ENCODE peak calls at places on chromosome 6, in six cellular contexts. One of them, this sample, is unnamed.

GRCh38 chr6:15818491-15818890 is 155.7 kb upstream of the DTNBP1 start:
- DNase-seq in heart left ventricle: no peak
- DNase-seq in Panc1: no peak
- DNase-seq in OCI-LY7: no peak
- DNase-seq in astrocyte of the spinal cord: no peak
- DNase-seq in cardiac muscle cell: no peak
- DNase-seq in this sample: no peak

GRCh38 chr6:68729377-68729903 is 94.4 kb downstream of the ADGRB3 start:
- DNase-seq in heart left ventricle: no peak
- DNase-seq in cardiac muscle cell: no peak
- DNase-seq in OCI-LY7: no peak
- DNase-seq in astrocyte of the spinal cord: no peak
- DNase-seq in Panc1: no peak
- DNase-seq in this sample: no peak

GRCh38 chr6:169906741-169907418 is 155.5 kb downstream of the ERMARD start:
- DNase-seq in OCI-LY7: no peak
- DNase-seq in heart left ventricle: no peak
- DNase-seq in astrocyte of the spinal cord: no peak
- DNase-seq in cardiac muscle cell: no peak
- DNase-seq in Panc1: no peak
- DNase-seq in this sample: no peak

GRCh38 chr6:128443553-128443952 is 76.8 kb downstream of the PTPRK start:
- DNase-seq in OCI-LY7: no peak
- DNase-seq in cardiac muscle cell: peak; percentile 6
- DNase-seq in Panc1: no peak
- DNase-seq in heart left ventricle: no peak
- DNase-seq in astrocyte of the spinal cord: no peak
- DNase-seq in this sample: no peak

GRCh38 chr6:33314515-33314942 is 651 bp upstream of the TAPBP start:
- DNase-seq in cardiac muscle cell: peak; percentile 80
- DNase-seq in OCI-LY7: peak; percentile 66
- DNase-seq in Panc1: no peak
- DNase-seq in heart left ventricle: peak; percentile 68
- DNase-seq in astrocyte of the spinal cord: peak; percentile 72
- DNase-seq in this sample: peak; percentile 85

GRCh38 chr6:13183446-13184088 is 144.8 kb downstream of the TBC1D7 start:
- DNase-seq in heart left ventricle: no peak
- DNase-seq in astrocyte of the spinal cord: no peak
- DNase-seq in OCI-LY7: no peak
- DNase-seq in Panc1: no peak
- DNase-seq in cardiac muscle cell: no peak
- DNase-seq in this sample: no peak

GRCh38 chr6:39225543-39225942 is 3.7 kb downstream of the KCNK5 start:
- DNase-seq in heart left ventricle: peak; percentile 7
- DNase-seq in astrocyte of the spinal cord: no peak
- DNase-seq in Panc1: no peak
- DNase-seq in OCI-LY7: no peak
- DNase-seq in cardiac muscle cell: no peak
- DNase-seq in this sample: no peak

GRCh38 chr6:83958250-83958685 is 75.3 kb upstream of the MRAP2 start:
- DNase-seq in heart left ventricle: no peak
- DNase-seq in Panc1: no peak
- DNase-seq in cardiac muscle cell: peak; percentile 6
- DNase-seq in OCI-LY7: no peak
- DNase-seq in astrocyte of the spinal cord: no peak
- DNase-seq in this sample: no peak

GRCh38 chr6:169445661-169446581 is 192.3 kb upstream of the THBS2 start:
- DNase-seq in cardiac muscle cell: no peak
- DNase-seq in heart left ventricle: no peak
- DNase-seq in OCI-LY7: no peak
- DNase-seq in astrocyte of the spinal cord: no peak
- DNase-seq in Panc1: no peak
- DNase-seq in this sample: no peak

GRCh38 chr6:44782198-44782597 is 394.7 kb downstream of the CDC5L start:
- DNase-seq in cardiac muscle cell: no peak
- DNase-seq in Panc1: no peak
- DNase-seq in OCI-LY7: no peak
- DNase-seq in heart left ventricle: no peak
- DNase-seq in astrocyte of the spinal cord: no peak
- DNase-seq in this sample: no peak

DNA sequence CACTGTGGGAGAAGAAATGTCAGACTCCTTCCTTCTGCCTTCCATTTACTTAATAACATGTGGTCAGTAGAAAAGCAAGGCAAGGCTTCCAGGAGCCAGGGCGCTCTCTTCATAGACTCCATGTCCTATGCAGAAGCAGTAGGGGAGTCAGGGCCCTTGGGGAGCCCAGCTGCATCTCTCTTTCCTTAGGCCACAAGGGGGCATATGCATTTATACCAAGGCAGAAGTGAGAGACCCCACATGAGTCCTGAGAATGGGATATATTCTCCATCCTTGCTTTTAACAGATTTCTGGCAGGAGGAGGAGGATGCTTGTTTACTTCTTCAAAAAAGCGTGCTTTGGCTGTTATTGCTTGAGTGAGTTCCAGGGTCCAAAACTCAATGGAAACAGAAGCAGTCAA is 198.5 kb downstream of the HIVEP2 start:
- DNase-seq in heart left ventricle: no peak
- DNase-seq in astrocyte of the spinal cord: peak; percentile 41
- DNase-seq in Panc1: no peak
- DNase-seq in OCI-LY7: peak; percentile 67
- DNase-seq in cardiac muscle cell: peak; percentile 50
- DNase-seq in this sample: no peak
- H3K4me3 ChIP-seq in heart left ventricle: no peak overlapping the region
- H3K4me3 ChIP-seq in astrocyte of the spinal cord: no peak overlapping the region
- H3K4me3 ChIP-seq in Panc1: no peak overlapping the region
- H3K4me3 ChIP-seq in OCI-LY7: no peak overlapping the region
- H3K4me3 ChIP-seq in cardiac muscle cell: no peak overlapping the region
- H3K4me3 ChIP-seq in this sample: no peak overlapping the region

GRCh38 chr6:35518566-35519312 is 6.0 kb upstream of the TULP1 start:
- DNase-seq in Panc1: no peak
- DNase-seq in astrocyte of the spinal cord: no peak
- DNase-seq in OCI-LY7: no peak
- DNase-seq in cardiac muscle cell: no peak
- DNase-seq in heart left ventricle: no peak
- DNase-seq in this sample: no peak

GRCh38 chr6:35519313-35520015 is 6.8 kb upstream of the TULP1 start:
- DNase-seq in Panc1: no peak
- DNase-seq in cardiac muscle cell: no peak
- DNase-seq in OCI-LY7: no peak
- DNase-seq in astrocyte of the spinal cord: no peak
- DNase-seq in heart left ventricle: no peak
- DNase-seq in this sample: no peak

GRCh38 chr6:35524380-35525020 is 11.8 kb upstream of the TULP1 start:
- DNase-seq in cardiac muscle cell: no peak
- DNase-seq in heart left ventricle: no peak
- DNase-seq in OCI-LY7: no peak
- DNase-seq in Panc1: no peak
- DNase-seq in astrocyte of the spinal cord: no peak
- DNase-seq in this sample: no peak

GRCh38 chr6:35521235-35521634 is 8.5 kb upstream of the TULP1 start:
- DNase-seq in heart left ventricle: no peak
- DNase-seq in OCI-LY7: no peak
- DNase-seq in astrocyte of the spinal cord: no peak
- DNase-seq in cardiac muscle cell: no peak
- DNase-seq in Panc1: no peak
- DNase-seq in this sample: no peak

DNA sequence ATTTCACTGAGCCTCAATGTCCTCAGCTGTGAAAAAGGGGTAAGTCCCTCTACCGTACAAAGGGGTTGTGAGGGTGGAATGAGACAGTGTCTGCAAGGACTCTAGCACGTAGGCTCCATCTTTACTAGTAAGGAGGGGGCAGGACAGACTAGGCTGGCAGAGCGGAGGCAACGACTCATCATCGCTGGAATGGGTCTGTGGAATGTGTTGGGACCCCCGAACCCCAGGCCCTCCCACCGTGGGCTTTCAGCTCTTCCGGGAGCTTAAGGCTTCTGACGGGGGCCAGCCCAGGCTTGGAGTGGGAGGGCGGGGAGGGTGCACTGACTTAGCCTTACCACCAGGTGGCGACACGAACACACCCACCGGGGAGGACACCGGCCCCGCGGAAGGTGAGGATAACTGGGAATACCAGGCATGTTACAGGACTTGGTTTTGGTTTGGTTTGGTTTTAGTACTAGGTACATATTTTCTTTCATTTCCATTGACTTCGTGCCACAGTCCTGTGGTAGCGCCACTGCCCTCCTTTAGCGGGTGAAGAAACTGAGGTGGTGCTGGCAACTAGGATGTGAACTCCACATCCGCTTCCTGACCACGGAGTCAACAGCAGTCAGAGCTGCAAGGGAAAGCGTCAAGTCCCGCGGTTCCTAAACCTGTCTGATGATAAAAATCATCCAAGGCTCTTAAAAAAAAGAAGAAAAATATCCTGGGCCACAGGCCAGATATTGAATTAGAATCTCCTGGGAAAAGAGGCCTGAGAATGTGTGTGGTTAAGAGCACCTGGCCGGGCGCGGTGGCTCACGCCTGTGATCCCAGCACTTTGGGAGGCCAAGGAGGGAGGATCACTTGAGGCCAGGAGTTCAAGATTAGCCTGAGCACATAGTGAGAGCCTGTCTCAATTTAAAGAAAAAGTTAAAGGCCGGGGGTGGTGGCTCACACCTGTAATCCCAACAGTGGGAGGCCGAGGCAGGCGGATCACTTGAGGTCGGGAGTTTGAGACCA is 10.3 kb upstream of the TULP1 start:
- DNase-seq in cardiac muscle cell: peak; percentile 77
- DNase-seq in astrocyte of the spinal cord: peak; percentile 61
- DNase-seq in OCI-LY7: peak; percentile 72
- DNase-seq in heart left ventricle: peak; percentile 84
- DNase-seq in Panc1: peak; percentile 51
- DNase-seq in this sample: peak; percentile 92
- H3K4me3 ChIP-seq in cardiac muscle cell: no peak overlapping the region
- H3K4me3 ChIP-seq in astrocyte of the spinal cord: no peak overlapping the region
- H3K4me3 ChIP-seq in OCI-LY7: peak overlapping the region; percentile 6
- H3K4me3 ChIP-seq in heart left ventricle: peak overlapping the region; percentile 17
- H3K4me3 ChIP-seq in Panc1: peak overlapping the region; percentile 20
- H3K4me3 ChIP-seq in this sample: peak overlapping the region; percentile 22

DNA sequence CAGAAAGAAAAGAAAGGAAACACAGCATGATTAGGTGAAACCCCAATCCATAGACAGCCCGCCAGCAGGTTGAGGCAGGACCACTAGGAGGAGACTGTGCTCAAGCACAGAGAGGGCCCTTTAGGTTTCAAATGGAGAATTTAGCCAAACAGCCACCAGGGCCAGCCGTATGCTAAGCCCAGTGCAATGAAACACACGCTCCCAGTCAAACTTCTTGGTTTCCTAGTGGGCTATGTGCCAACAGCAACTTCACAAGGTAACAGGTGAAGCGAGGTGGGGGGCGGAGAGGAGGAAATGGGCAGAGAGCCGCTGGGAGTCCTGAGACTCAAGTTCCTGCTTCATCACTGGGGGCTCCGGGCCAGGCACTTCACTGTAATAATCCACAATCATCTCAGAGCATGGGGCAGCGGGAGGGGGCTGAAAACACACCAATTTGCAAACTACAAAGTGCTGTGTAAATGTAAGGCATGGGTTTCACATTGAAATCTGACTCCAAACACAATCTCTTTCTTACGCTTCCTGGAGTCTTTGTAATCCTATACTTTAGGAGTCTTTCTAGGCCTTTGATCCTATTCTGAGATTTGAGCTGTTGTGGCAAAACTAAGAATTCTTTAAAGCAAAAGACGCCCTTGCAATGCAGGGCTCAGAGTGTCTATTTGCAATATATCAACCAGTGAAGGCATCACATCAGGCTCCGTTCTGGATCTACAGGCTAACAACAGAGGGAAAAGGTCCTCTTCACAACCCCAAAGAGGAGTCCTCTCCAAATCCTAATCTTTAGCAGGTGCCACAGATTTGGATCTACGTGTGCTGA is 117.3 kb downstream of the OPRM1 start:
- DNase-seq in astrocyte of the spinal cord: peak; percentile 52
- DNase-seq in heart left ventricle: no peak
- DNase-seq in Panc1: peak; percentile 8
- DNase-seq in OCI-LY7: peak; percentile 28
- DNase-seq in cardiac muscle cell: peak; percentile 57
- DNase-seq in this sample: peak; percentile 83
- H3K4me3 ChIP-seq in astrocyte of the spinal cord: no peak overlapping the region
- H3K4me3 ChIP-seq in heart left ventricle: no peak overlapping the region
- H3K4me3 ChIP-seq in Panc1: no peak overlapping the region
- H3K4me3 ChIP-seq in OCI-LY7: no peak overlapping the region
- H3K4me3 ChIP-seq in cardiac muscle cell: no peak overlapping the region
- H3K4me3 ChIP-seq in this sample: no peak overlapping the region

DNA sequence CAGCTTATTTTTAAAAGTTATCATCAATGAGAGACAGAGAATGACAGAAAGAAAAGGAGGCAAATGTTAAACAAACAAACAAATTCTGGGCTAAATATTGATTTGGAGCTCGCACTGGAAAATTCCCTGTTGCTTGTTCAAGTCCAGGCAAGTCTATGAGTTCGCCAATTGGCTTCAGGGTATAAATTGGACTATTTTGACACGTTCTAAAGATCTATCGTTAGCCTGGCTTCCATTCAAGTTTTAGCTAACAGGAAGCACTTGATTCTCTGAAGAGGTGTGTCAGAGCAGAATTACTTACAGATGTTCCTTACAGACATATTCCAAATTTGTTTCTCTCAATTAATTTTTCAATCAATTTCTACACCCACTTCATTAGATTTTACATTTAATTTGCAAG is 15.8 kb upstream of the RFPL4B start:
- DNase-seq in cardiac muscle cell: no peak
- DNase-seq in Panc1: no peak
- DNase-seq in astrocyte of the spinal cord: no peak
- DNase-seq in heart left ventricle: no peak
- DNase-seq in OCI-LY7: no peak
- DNase-seq in this sample: no peak
- H3K4me3 ChIP-seq in cardiac muscle cell: no peak overlapping the region
- H3K4me3 ChIP-seq in Panc1: no peak overlapping the region
- H3K4me3 ChIP-seq in astrocyte of the spinal cord: no peak overlapping the region
- H3K4me3 ChIP-seq in heart left ventricle: no peak overlapping the region
- H3K4me3 ChIP-seq in OCI-LY7: no peak overlapping the region
- H3K4me3 ChIP-seq in this sample: no peak overlapping the region

GRCh38 chr6:95802978-95803377 is 212.8 kb upstream of the FUT9 start:
- DNase-seq in OCI-LY7: no peak
- DNase-seq in astrocyte of the spinal cord: no peak
- DNase-seq in Panc1: no peak
- DNase-seq in heart left ventricle: no peak
- DNase-seq in cardiac muscle cell: no peak
- DNase-seq in this sample: no peak
- H3K4me3 ChIP-seq in OCI-LY7: no peak overlapping the region
- H3K4me3 ChIP-seq in astrocyte of the spinal cord: no peak overlapping the region
- H3K4me3 ChIP-seq in Panc1: no peak overlapping the region
- H3K4me3 ChIP-seq in heart left ventricle: no peak overlapping the region
- H3K4me3 ChIP-seq in cardiac muscle cell: no peak overlapping the region
- H3K4me3 ChIP-seq in this sample: no peak overlapping the region

GRCh38 chr6:99348823-99349619 is 453 bp downstream of the FAXC start:
- DNase-seq in OCI-LY7: no peak
- DNase-seq in heart left ventricle: no peak
- DNase-seq in Panc1: no peak
- DNase-seq in astrocyte of the spinal cord: no peak
- DNase-seq in cardiac muscle cell: peak; percentile 5
- DNase-seq in this sample: no peak
- H3K4me3 ChIP-seq in OCI-LY7: no peak overlapping the region
- H3K4me3 ChIP-seq in heart left ventricle: peak overlapping the region; percentile 57
- H3K4me3 ChIP-seq in Panc1: peak overlapping the region; percentile 54
- H3K4me3 ChIP-seq in astrocyte of the spinal cord: peak overlapping the region; percentile 58
- H3K4me3 ChIP-seq in cardiac muscle cell: peak overlapping the region; percentile 79
- H3K4me3 ChIP-seq in this sample: peak overlapping the region; percentile 30